ENCODE peak calls at places on chromosomes 13 and 19, in eight cellular contexts. E is mesenchymal stem cell, K is transverse colon, T is left ventricle myocardium inferior, W is psoas muscle, B is endodermal cell, D is left lung, A is thoracic aorta. Y is an unnamed sample. For H3K4me1, the result is how much of the 10 kb centered on the place peaks cover.

GRCh38 chr13:26991508-26992181 is 180.0 kb downstream of the USP12 start:
- DNase-seq in K (no peak), A (no peak), D (no peak), B (no peak), T (no peak), W (no peak), E (no peak), Y (peak)

GRCh38 chr19:51188227-51188559 is 36.7 kb upstream of the CD33 start:
- DNase-seq in B (no peak), E (no peak), W (no peak), D (no peak), A (no peak), K (no peak), T (no peak), Y (no peak)

GRCh38 chr13:98515804-98516465 is 61.0 kb downstream of the STK24 start:
- DNase-seq in T (no peak), B (no peak), K (no peak), W (no peak), A (no peak), E (no peak), D (no peak), Y (no peak)

GRCh38 chr13:94661396-94661795 is 50.9 kb downstream of the SOX21 start:
- DNase-seq in A (no peak), K (no peak), B (no peak), T (no peak), E (no peak), W (no peak), D (no peak), Y (no peak)

GRCh38 chr13:44812818-44813217 is 176.5 kb downstream of the NUFIP1 start:
- DNase-seq in D (no peak), T (no peak), K (no peak), B (peak), E (no peak), A (no peak), W (no peak), Y (no peak)

GRCh38 chr13:34869737-34870136 is 72.3 kb upstream of the NBEA start:
- DNase-seq in K (no peak), D (no peak), E (no peak), A (no peak), T (no peak), B (no peak), W (no peak), Y (no peak)

GRCh38 chr19:34241513-34242337 is 12.6 kb upstream of the GARRE1 start:
- DNase-seq in K (peak), T (no peak), W (no peak), A (no peak), B (peak), E (no peak), D (no peak), Y (no peak)

GRCh38 chr13:48965736-48966135 is 10.0 kb upstream of the FNDC3A start:
- DNase-seq in B (no peak), E (no peak), T (no peak), D (no peak), A (no peak), W (no peak), K (no peak), Y (no peak)

GRCh38 chr19:33673258-33673875 is 51.6 kb downstream of the CHST8 start:
- DNase-seq in B (no peak), A (no peak), W (no peak), T (no peak), E (no peak), K (no peak), D (no peak), Y (no peak)

GRCh38 chr13:33379597-33379996 is 94.0 kb upstream of the STARD13 start:
- DNase-seq in W (no peak), A (no peak), K (no peak), T (no peak), D (no peak), E (no peak), B (peak), Y (no peak)

GRCh38 chr13:61608138-61608537 is 192.5 kb upstream of the PCDH20 start:
- DNase-seq in E (no peak), T (no peak), K (no peak), D (no peak), A (no peak), W (no peak), B (peak), Y (no peak)

GRCh38 chr19:42281175-42282035 is 12.4 kb downstream of the CIC start:
- DNase-seq in K (peak), D (no peak), T (peak), E (peak), B (peak), W (peak), A (no peak), Y (peak)

GRCh38 chr19:18504886-18505610 is 16.8 kb downstream of the ELL start:
- DNase-seq in T (no peak), D (no peak), B (no peak), W (no peak), E (no peak), A (no peak), K (peak), Y (no peak)

GRCh38 chr19:6802336-6803035 is 30.0 kb downstream of the VAV1 start:
- DNase-seq in K (peak), D (peak), B (peak), T (peak), W (peak), A (no peak), E (no peak), Y (no peak)

GRCh38 chr13:31797154-31797775 is 57.9 kb downstream of the RXFP2 start:
- DNase-seq in K (no peak), B (no peak), W (no peak), D (no peak), E (peak), T (no peak), A (no peak), Y (peak)

GRCh38 chr19:53808710-53809125 is 15.4 kb downstream of the NLRP12 start:
- DNase-seq in K (no peak), W (no peak), T (no peak), D (no peak), B (peak), E (peak), A (no peak), Y (no peak)

GRCh38 chr13:30027569-30028455 is 177.4 kb upstream of the UBL3 start:
- DNase-seq in B (no peak), K (no peak), A (no peak), T (no peak), W (no peak), D (no peak), E (no peak), Y (no peak)

GRCh38 chr19:32924200-32924599 is 47.6 kb downstream of the CEP89 start:
- DNase-seq in D (no peak), K (peak), A (no peak), W (no peak), B (no peak), T (no peak), E (peak), Y (no peak)

GRCh38 chr13:74765955-74766354 is 631.8 kb upstream of the KLF12 start:
- DNase-seq in E (no peak), K (no peak), B (no peak), A (no peak), T (no peak), W (no peak), D (no peak), Y (no peak)

GRCh38 chr13:32021785-32022184 is 9.8 kb upstream of the FRY start:
- DNase-seq in B (no peak), T (no peak), A (no peak), E (no peak), W (no peak), K (no peak), D (no peak), Y (peak)

GRCh38 chr13:30257433-30258099 is 49.8 kb downstream of the KATNAL1 start:
- DNase-seq in B (peak), W (no peak), K (no peak), A (no peak), E (peak), D (no peak), T (no peak), Y (no peak)

GRCh38 chr13:51925865-51926527 is 64.2 kb downstream of the CCDC70 start:
- DNase-seq in D (no peak), W (no peak), A (no peak), E (no peak), T (no peak), B (no peak), K (no peak), Y (no peak)

GRCh38 chr19:18975864-18976263 is 34.8 kb upstream of the HOMER3 start:
- DNase-seq in A (no peak), B (no peak), K (no peak), T (no peak), D (no peak), E (no peak), W (no peak), Y (no peak)

GRCh38 chr13:23007430-23007829 is 173.3 kb upstream of the SGCG start:
- DNase-seq in W (no peak), A (no peak), B (no peak), T (peak), K (no peak), E (no peak), D (no peak), Y (no peak)

GRCh38 chr13:79966502-79966901 is 374.4 kb downstream of the SPRY2 start:
- DNase-seq in T (no peak), D (no peak), A (no peak), B (peak), E (peak), K (no peak), W (no peak), Y (no peak)

GRCh38 chr19:40612831-40613668 is 11.9 kb downstream of the LTBP4 start:
- DNase-seq in E (peak), K (peak), W (no peak), A (no peak), B (peak), D (peak), T (no peak), Y (peak)

GRCh38 chr13:83498486-83499190 is 383.6 kb downstream of the SLITRK1 start:
- DNase-seq in D (no peak), A (no peak), T (no peak), E (no peak), W (no peak), B (no peak), K (no peak), Y (no peak)

GRCh38 chr19:50465986-50466771 is 10.1 kb upstream of the EMC10 start:
- DNase-seq in E (peak), B (peak), D (peak), A (no peak), T (no peak), W (peak), K (peak), Y (no peak)

GRCh38 chr13:108478179-108478578 is 151.2 kb upstream of the MYO16 start:
- DNase-seq in A (no peak), T (no peak), W (no peak), D (no peak), E (no peak), K (no peak), B (no peak), Y (no peak)

GRCh38 chr13:73754727-73755292 is 379.4 kb downstream of the KLF12 start:
- DNase-seq in T (no peak), A (no peak), W (no peak), E (peak), K (no peak), D (no peak), B (no peak), Y (peak)

GRCh38 chr19:37997911-37998344 is 90.9 kb downstream of the SIPA1L3 start:
- DNase-seq in D (no peak), W (peak), T (no peak), A (no peak), B (no peak), E (peak), K (no peak), Y (peak)

GRCh38 chr13:50884270-50884669 is 25.3 kb upstream of the RNASEH2B start:
- DNase-seq in K (no peak), A (no peak), T (no peak), E (no peak), D (no peak), W (no peak), B (no peak), Y (no peak)

GRCh38 chr13:75135325-75135825 is 346.6 kb downstream of the TBC1D4 start:
- DNase-seq in T (no peak), B (no peak), A (no peak), E (peak), W (no peak), K (no peak), D (no peak), Y (peak)

GRCh38 chr13:81874253-81874652 is 1533.3 kb upstream of the SPRY2 start:
- DNase-seq in D (no peak), K (no peak), E (no peak), T (no peak), B (no peak), W (no peak), A (no peak), Y (no peak)

DNA sequence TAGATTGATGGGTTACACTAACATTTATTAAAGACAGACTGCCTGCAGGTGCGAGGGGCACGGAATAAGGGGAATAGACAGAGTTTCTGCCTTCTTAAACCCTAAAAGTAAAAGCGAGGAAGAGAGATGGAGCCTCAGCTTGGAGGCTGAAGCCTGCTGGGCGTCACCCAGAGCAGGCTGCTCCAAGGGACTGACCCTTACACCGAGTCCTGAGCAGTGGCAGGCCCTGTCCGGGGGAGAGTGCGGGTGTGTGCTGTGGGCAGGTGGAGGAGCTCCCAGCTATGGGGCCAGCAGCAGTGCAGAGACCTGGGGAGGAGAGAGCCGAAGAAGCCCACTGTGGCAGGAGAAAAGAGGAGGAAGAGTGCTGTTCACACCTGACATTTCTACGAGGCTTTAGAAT is 86.4 kb downstream of the SOX1 start:
- DNase-seq in B (no peak), T (no peak), E (no peak), W (no peak), K (no peak), D (no peak), A (no peak), Y (no peak)
- H3K27ac ChIP-seq in B (no peak), T (no peak), E (no peak), W (no peak), K (no peak), D (no peak), A (no peak), Y (no peak)

GRCh38 chr19:48292798-48293197 is 22.9 kb downstream of the ZNF114 start:
- DNase-seq in A (no peak), W (peak), K (no peak), D (no peak), T (no peak), E (peak), B (no peak), Y (peak)

GRCh38 chr19:48295458-48295857 is 25.6 kb downstream of the ZNF114 start:
- DNase-seq in D (no peak), A (no peak), B (no peak), W (no peak), E (no peak), K (no peak), T (no peak), Y (no peak)

GRCh38 chr19:48287748-48288147 is 17.9 kb downstream of the ZNF114 start:
- DNase-seq in K (no peak), A (no peak), W (no peak), T (no peak), E (no peak), B (no peak), D (peak), Y (no peak)

GRCh38 chr19:48290923-48291700 is 21.2 kb downstream of the ZNF114 start:
- DNase-seq in T (peak), K (peak), B (peak), E (peak), W (peak), D (peak), A (peak), Y (peak)

DNA sequence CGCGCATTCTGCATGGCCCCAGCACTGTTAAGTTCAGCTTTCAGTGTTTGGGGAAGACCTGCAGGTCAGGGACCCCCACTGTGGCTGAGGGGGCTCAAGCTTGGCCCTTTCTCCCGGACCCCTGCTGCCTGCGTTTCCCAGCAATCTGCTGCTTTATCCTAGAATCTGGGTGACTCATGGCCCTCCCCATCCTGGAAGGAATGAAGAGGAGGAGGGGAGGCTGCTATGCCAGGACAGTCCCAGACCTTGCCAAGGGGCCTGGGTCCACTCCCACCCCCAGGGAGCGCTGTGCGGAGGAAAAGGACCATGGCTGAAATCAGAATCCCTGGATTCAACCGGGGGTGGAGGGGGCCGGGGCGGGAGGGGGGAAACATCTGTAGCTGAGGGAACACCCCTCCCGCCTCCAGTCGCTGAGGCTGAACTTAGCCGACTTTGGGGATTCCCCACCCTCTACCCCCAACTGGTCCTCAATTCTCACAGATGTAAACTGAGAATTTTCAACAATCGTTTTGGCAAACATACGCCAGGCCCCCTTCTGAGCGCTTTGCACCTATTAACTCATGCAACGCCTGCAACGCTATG is 20.6 kb downstream of the ZNF114 start:
- DNase-seq in B (peak), K (no peak), W (no peak), A (no peak), T (no peak), E (peak), D (no peak), Y (peak)
- H3K4me3 ChIP-seq in B (peak), K (no peak), W (peak), A (peak), T (peak), E (peak), D (peak), Y (peak)

GRCh38 chr19:46296722-46297431 is at the start of gene HIF3A:
- DNase-seq in T (peak), A (no peak), B (peak), W (no peak), D (no peak), K (peak), E (peak), Y (no peak)

GRCh38 chr19:46298477-46299003 is 1.7 kb downstream of the HIF3A start:
- DNase-seq in K (no peak), A (no peak), B (peak), W (no peak), D (no peak), T (no peak), E (peak), Y (no peak)

GRCh38 chr19:46299695-46300094 is 2.9 kb downstream of the HIF3A start:
- DNase-seq in W (no peak), A (no peak), K (peak), D (no peak), B (no peak), E (no peak), T (no peak), Y (no peak)

GRCh38 chr19:46297700-46298476 is 1.0 kb downstream of the HIF3A start:
- DNase-seq in K (peak), B (peak), A (peak), E (peak), D (peak), W (peak), T (peak), Y (no peak)

DNA sequence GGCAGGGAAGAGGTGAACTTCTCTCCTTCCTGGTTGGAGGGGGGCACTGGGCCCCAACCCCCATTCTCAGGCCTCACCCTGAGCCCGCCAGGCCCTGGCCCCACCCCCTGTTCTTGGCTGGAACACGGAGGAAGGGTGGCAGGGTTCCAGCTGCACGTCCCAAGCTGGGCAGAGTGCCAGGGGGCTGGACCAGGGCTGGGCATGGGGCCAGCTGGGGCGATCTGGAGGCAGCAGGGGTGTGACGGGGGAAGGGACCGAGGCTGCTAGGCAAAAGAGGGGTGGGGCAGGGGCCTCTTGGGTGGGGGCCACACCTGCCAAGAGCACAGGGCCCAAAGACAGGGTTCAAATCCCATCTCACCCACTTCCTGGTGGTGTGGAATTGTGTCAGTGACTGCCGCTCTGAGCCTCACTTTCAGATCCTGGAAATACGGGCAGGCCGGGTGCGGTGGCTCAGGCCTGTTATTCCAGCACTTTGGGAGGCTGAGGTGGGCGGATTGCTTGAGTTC is 2.2 kb downstream of the HIF3A start:
- DNase-seq in T (peak), A (peak), K (peak), D (peak), W (peak), B (peak), E (peak), Y (peak)
- H3K4me1 ChIP-seq in T (half or more), A (half or more), K (half or more), D (half or more), W (under half), B (under half), E (under half), Y (under half)

DNA sequence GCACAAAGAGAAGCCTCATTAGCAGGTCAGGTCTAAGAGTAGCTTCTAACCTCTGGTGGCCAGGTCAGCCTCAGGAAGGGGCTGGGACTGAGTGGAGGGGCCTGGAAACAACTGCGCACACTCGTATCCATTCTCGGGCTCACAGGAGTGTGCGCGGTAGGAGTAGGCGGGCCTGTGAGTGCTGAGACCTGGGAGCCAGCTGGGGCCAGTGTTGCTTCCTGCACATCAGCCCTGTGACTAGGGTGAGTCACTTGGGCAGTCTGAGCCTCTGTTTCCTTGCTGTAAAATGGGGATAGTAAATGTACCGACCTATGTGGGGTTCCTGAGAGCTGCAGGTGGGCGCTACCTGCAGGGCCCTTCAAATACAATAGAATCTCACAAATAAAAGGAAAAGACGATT is 26.9 kb downstream of the SIN3B start:
- DNase-seq in T (no peak), K (no peak), D (peak), A (no peak), W (no peak), E (no peak), B (no peak), Y (no peak)
- H3K27ac ChIP-seq in T (no peak), K (no peak), D (no peak), A (no peak), W (no peak), E (no peak), B (no peak), Y (no peak)

GRCh38 chr19:310141-310651 is 19.0 kb upstream of the PLPP2 start:
- DNase-seq in D (peak), B (no peak), A (no peak), K (no peak), T (no peak), W (no peak), E (no peak), Y (no peak)
- H3K4me3 ChIP-seq in D (peak), B (no peak), A (no peak), K (no peak), T (peak), W (peak), E (no peak), Y (no peak)

GRCh38 chr19:44666852-44667251 is 4.4 kb upstream of the CEACAM19 start:
- DNase-seq in D (peak), E (no peak), T (no peak), W (no peak), A (no peak), B (no peak), K (no peak), Y (no peak)
- H3K4me1 ChIP-seq in D (under half), E (under half), T (under half), W (under half), A (under half), B (under half), K (under half), Y (under half)

DNA sequence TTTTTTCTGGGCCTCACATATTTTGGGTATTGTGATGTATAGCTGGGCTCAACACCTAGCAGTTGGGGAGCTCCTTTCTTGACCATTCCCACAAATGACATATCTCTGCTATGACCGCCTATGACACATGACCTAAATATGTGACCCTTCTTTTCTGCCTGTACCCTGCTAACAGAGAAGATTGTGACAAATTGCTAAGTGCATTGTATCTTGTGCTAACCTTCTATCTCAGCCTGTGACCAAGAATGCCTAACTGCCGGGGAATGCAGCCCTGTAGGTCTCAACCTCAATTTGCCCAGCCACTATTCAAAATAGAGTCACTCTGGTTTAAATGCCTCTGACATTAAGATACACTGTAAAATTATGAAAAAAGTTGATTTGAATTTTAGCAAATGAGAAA is 6.8 kb upstream of the ZNF429 start:
- DNase-seq in A (no peak), K (no peak), W (no peak), E (no peak), B (no peak), T (no peak), D (no peak), Y (no peak)
- H3K27ac ChIP-seq in A (no peak), K (no peak), W (no peak), E (no peak), B (no peak), T (no peak), D (no peak), Y (no peak)